ENCODE peak calls at places on chromosomes 5 and 9, in four cellular contexts. D is gastrocnemius medialis, S is fibroblast of lung, T is DND-41. I is an unnamed sample.

GRCh38 chr9:109973336-109973735 is 193.3 kb downstream of the PALM2AKAP2 start:
- DNase-seq in D (no peak), S (no peak), T (no peak), I (peak)

GRCh38 chr5:58357121-58357520 is 102.8 kb downstream of the PLK2 start:
- DNase-seq in D (no peak), S (no peak), T (no peak), I (no peak)

GRCh38 chr5:1540831-1541661 is 17.3 kb upstream of the LPCAT1 start:
- DNase-seq in D (no peak), S (no peak), T (no peak), I (no peak)

GRCh38 chr9:97594414-97594921 is 38.7 kb downstream of the TSTD2 start:
- DNase-seq in D (peak), S (no peak), T (no peak), I (no peak)

GRCh38 chr9:115022760-115023434 is 92.5 kb upstream of the TNFSF8 start:
- DNase-seq in D (no peak), S (peak), T (no peak), I (no peak)

GRCh38 chr9:93093081-93093448 is 3.0 kb upstream of the CARD19 start:
- DNase-seq in D (peak), S (no peak), T (no peak), I (no peak)

GRCh38 chr5:147760086-147760485 is 22.4 kb downstream of the JAKMIP2 start:
- DNase-seq in D (no peak), S (no peak), T (no peak), I (no peak)

GRCh38 chr5:140341591-140341990 is 4.8 kb downstream of the HBEGF start:
- DNase-seq in D (peak), S (peak), T (no peak), I (no peak)

GRCh38 chr5:948472-949274 is 56.0 kb downstream of the TRIP13 start:
- DNase-seq in D (no peak), S (no peak), T (no peak), I (no peak)

GRCh38 chr9:131398204-131398603 is 4.3 kb downstream of the PRRC2B start:
- DNase-seq in D (peak), S (peak), T (peak), I (peak)

GRCh38 chr9:95211028-95211427 is 106.5 kb downstream of the FANCC start:
- DNase-seq in D (no peak), S (no peak), T (no peak), I (no peak)

GRCh38 chr9:78026947-78027346 is 4.7 kb downstream of the GNAQ start:
- DNase-seq in D (no peak), S (peak), T (no peak), I (no peak)

GRCh38 chr9:115202960-115203751 is 85.2 kb upstream of the TNC start:
- DNase-seq in D (no peak), S (peak), T (no peak), I (peak)

GRCh38 chr9:132409828-132410528 is at the start of gene CFAP77:
- DNase-seq in D (no peak), S (peak), T (no peak), I (peak)

GRCh38 chr5:145975361-145976066 is 39.1 kb downstream of the SH3RF2 start:
- DNase-seq in D (peak), S (peak), T (no peak), I (peak)

GRCh38 chr9:134548185-134548584 is 93.4 kb upstream of the COL5A1 start:
- DNase-seq in D (no peak), S (no peak), T (no peak), I (no peak)

GRCh38 chr5:51043740-51044139 is 339.5 kb upstream of the ISL1 start:
- DNase-seq in D (no peak), S (no peak), T (no peak), I (no peak)

GRCh38 chr5:9222054-9222738 is 323.7 kb downstream of the SEMA5A start:
- DNase-seq in D (no peak), S (no peak), T (no peak), I (no peak)

GRCh38 chr9:110575169-110575568 is 4.4 kb downstream of the SVEP1 start:
- DNase-seq in D (no peak), S (no peak), T (no peak), I (no peak)

GRCh38 chr5:171323007-171323406 is 14.0 kb downstream of the TLX3 start:
- DNase-seq in D (no peak), S (no peak), T (no peak), I (no peak)

GRCh38 chr5:133814152-133814551 is 154.3 kb downstream of the C5orf15 start:
- DNase-seq in D (no peak), S (peak), T (no peak), I (no peak)

GRCh38 chr5:31382051-31382878 is 149.6 kb downstream of the DROSHA start:
- DNase-seq in D (no peak), S (peak), T (no peak), I (peak)

GRCh38 chr5:5497132-5497748 is 74.8 kb downstream of the ICE1 start:
- DNase-seq in D (peak), S (peak), T (peak), I (peak)

GRCh38 chr5:113265190-113265589 is 169.6 kb downstream of the TSSK1B start:
- DNase-seq in D (no peak), S (no peak), T (no peak), I (no peak)

GRCh38 chr9:37679649-37680402 is 29.1 kb downstream of the FRMPD1 start:
- DNase-seq in D (no peak), S (no peak), T (no peak), I (no peak)

GRCh38 chr9:23342296-23342695 is 483.7 kb downstream of the ELAVL2 start:
- DNase-seq in D (no peak), S (peak), T (no peak), I (no peak)

GRCh38 chr9:35074141-35074540 is 1.7 kb upstream of the VCP start:
- DNase-seq in D (no peak), S (no peak), T (no peak), I (no peak)
- TF ChIP-seq CTCF in D (no peak), S (no peak), T (no peak), I (no peak)

GRCh38 chr9:79492092-79492995 is 79.4 kb upstream of the TLE4 start:
- DNase-seq in D (no peak), S (no peak), T (no peak), I (no peak)

GRCh38 chr9:79490657-79491250 is 81.0 kb upstream of the TLE4 start:
- DNase-seq in D (no peak), S (no peak), T (no peak), I (no peak)

GRCh38 chr9:79485258-79485657 is 86.5 kb upstream of the TLE4 start:
- DNase-seq in D (no peak), S (no peak), T (no peak), I (no peak)

DNA sequence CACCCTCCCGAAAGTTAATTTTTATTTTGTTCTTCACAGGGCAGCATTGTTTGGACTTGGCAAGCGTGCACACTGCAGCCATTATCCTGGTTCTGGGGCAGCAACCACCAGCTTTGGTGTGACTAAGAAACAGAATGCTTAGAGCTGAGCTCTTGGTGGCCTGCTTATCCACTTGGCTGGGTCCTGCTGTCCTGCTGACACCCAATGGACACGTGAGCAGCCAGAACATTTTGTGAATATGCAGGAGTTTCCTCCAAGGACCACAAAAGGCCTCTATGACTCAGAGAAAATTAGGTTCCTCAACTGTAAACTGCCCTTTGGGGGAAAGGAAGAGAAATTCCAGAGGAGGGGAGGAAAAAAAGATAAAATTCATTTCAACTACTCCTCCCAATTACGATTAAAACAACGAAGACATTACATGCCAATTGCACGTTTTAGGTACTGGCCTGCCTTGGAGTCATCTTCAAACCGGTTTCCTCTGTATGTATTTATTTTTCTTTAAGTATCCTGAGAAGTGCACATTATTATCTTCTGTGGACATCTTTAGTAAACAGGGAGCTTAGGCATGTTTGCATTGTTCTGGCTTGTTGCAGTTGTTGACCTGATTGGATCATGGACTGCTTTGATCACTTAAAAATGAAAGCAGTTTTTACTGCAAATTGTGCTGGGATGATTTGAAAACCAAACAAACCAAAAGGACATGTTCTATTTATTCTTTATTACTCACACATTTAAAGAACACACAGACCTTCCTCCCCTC is 82.3 kb upstream of the TLE4 start:
- DNase-seq in D (peak), S (peak), T (no peak), I (no peak)
- H3K4me3 ChIP-seq in D (no peak), S (no peak), T (no peak), I (no peak)

DNA sequence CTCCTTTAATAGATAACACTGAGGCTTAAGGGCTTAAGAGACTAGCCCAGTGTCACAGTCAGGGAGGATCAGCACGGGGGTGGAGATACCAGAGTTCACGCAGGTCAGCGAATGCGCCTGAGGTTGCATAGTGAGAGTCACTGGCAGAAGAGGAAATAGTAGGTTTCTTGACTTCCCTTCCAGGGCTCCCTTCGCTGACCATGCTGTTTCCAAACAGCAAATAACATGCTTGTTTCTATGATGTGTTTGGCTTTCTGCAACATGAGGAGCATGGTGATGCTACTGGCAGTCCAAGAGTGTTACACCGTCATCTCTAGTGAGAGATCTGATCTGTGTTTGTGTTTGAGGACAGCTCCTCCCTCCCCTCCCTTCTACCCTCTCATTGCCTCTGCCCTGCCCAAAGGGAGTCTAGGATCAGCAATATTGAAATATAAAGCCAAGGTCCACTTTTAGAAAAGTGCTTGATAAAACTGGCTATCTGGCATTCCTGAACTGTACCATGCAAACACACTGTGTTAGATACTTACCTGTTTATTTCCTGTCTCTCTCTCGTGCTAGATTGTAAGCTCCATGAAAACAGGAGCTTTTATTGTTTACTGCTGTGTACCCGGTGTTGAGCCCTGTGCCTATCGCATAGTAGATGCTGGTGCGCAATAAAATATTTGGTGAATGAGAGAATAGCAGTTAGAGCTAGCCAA is 12.3 kb downstream of the TLE4 start:
- DNase-seq in D (peak), S (no peak), T (no peak), I (peak)
- TF ChIP-seq CTCF in D (no peak), S (no peak), T (no peak), I (no peak)

GRCh38 chr5:66323142-66323890 is 179.2 kb downstream of the SREK1 start:
- DNase-seq in D (no peak), S (no peak), T (no peak), I (no peak)
- H3K4me3 ChIP-seq in D (no peak), S (no peak), T (no peak), I (no peak)

DNA sequence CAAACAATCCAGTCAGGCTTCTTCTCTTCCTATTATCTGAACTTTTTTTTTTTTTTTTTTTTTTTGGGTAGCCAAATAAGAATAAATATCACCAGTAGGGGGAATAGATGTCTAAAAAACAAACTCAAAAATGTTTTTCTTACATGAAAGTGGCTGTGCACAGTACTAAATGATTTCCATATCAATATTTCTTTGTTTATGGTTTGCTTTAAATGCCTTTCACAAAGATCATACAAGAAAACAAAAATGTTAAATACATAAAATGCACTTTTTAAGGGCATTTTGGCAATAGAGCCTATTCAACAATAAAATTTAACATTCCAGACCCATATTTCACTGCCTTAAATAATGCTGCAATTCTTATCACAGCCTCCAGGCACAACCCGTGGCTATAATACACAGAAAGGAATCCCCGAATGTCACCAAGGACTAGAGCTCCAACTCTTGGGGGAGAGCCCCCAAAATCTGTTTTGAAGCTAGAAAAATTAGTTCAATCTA is 91.1 kb upstream of the TBCA start:
- DNase-seq in D (no peak), S (no peak), T (no peak), I (no peak)
- TF ChIP-seq CTCF in D (no peak), S (peak), T (peak), I (peak)

GRCh38 chr5:157273131-157273556 is 7.2 kb downstream of the CYFIP2 start:
- DNase-seq in D (no peak), S (no peak), T (no peak), I (peak)
- H3K4me3 ChIP-seq in D (no peak), S (no peak), T (peak), I (peak)

GRCh38 chr5:66241136-66241825 is 97.2 kb downstream of the SREK1 start:
- DNase-seq in D (no peak), S (no peak), T (no peak), I (no peak)

GRCh38 chr5:66242050-66242449 is 98.0 kb downstream of the SREK1 start:
- DNase-seq in D (no peak), S (peak), T (no peak), I (no peak)

GRCh38 chr5:66234241-66234640 is 90.1 kb downstream of the SREK1 start:
- DNase-seq in D (no peak), S (no peak), T (no peak), I (no peak)

GRCh38 chr5:66238435-66238834 is 94.3 kb downstream of the SREK1 start:
- DNase-seq in D (no peak), S (no peak), T (no peak), I (no peak)

GRCh38 chr5:66239034-66239433 is 94.9 kb downstream of the SREK1 start:
- DNase-seq in D (no peak), S (no peak), T (peak), I (no peak)
- TF ChIP-seq CTCF in D (no peak), S (no peak), T (peak), I (no peak)